ENCODE peak calls at places on chromosome 11, in ten cellular contexts. K is lower leg skin, M is transverse colon, D is tibial artery, T is HL-60, P is fibroblast of the aortic adventitia, C is kidney epithelial cell, J is AG10803, X is foreskin fibroblast, U is body of pancreas. I is an unnamed sample.

GRCh38 chr11:119432484-119433368 is 9.8 kb upstream of the THY1 start:
- DNase-seq in K (no peak), M (no peak), D (no peak), T (no peak), P (peak), C (peak), J (peak), X (peak), U (no peak), I (peak)

GRCh38 chr11:90737328-90738050 is 514.6 kb upstream of the CHORDC1 start:
- DNase-seq in K (no peak), M (no peak), D (no peak), T (no peak), P (no peak), C (no peak), J (no peak), X (no peak), U (no peak), I (peak)

GRCh38 chr11:27672836-27673464 is 27.3 kb downstream of the BDNF start:
- DNase-seq in K (no peak), M (no peak), D (no peak), T (no peak), P (peak), C (no peak), J (peak), X (peak), U (no peak), I (no peak)

GRCh38 chr11:7630002-7630401 is 43.3 kb downstream of the CYB5R2 start:
- DNase-seq in K (no peak), M (no peak), D (no peak), T (no peak), P (peak), C (no peak), J (peak), X (peak), U (no peak), I (no peak)

GRCh38 chr11:9571071-9571765 is 2.3 kb upstream of the WEE1 start:
- DNase-seq in K (no peak), M (no peak), D (no peak), T (no peak), P (no peak), C (no peak), J (no peak), X (peak), U (no peak), I (no peak)

GRCh38 chr11:20088368-20089260 is 71.7 kb downstream of the DBX1 start:
- DNase-seq in K (no peak), M (no peak), D (no peak), T (no peak), P (peak), C (no peak), J (peak), X (no peak), U (no peak), I (peak)

GRCh38 chr11:20261526-20261925 is 101.3 kb upstream of the DBX1 start:
- DNase-seq in K (no peak), M (no peak), D (no peak), T (no peak), P (peak), C (no peak), J (no peak), X (no peak), U (no peak), I (no peak)

GRCh38 chr11:10669258-10670033 is 24.1 kb downstream of the IRAG1 start:
- DNase-seq in K (no peak), M (no peak), D (no peak), T (no peak), P (peak), C (no peak), J (peak), X (peak), U (no peak), I (peak)

GRCh38 chr11:1782026-1782696 is 18.4 kb upstream of the CTSD start:
- DNase-seq in K (peak), M (no peak), D (peak), T (no peak), P (no peak), C (no peak), J (no peak), X (no peak), U (no peak), I (no peak)

GRCh38 chr11:114060402-114061052 is 1.0 kb downstream of the ZBTB16 start:
- DNase-seq in K (peak), M (no peak), D (no peak), T (peak), P (peak), C (no peak), J (no peak), X (peak), U (peak), I (no peak)

GRCh38 chr11:130381317-130381716 is 47.1 kb downstream of the ADAMTS8 start:
- DNase-seq in K (peak), M (no peak), D (no peak), T (no peak), P (no peak), C (no peak), J (no peak), X (no peak), U (no peak), I (no peak)

GRCh38 chr11:119205574-119206511 is at the start of gene CBL:
- DNase-seq in K (peak), M (peak), D (peak), T (peak), P (peak), C (peak), J (peak), X (peak), U (peak), I (peak)

GRCh38 chr11:13831707-13832106 is 130.8 kb upstream of the SPON1 start:
- DNase-seq in K (no peak), M (no peak), D (no peak), T (no peak), P (no peak), C (no peak), J (no peak), X (no peak), U (peak), I (no peak)

GRCh38 chr11:77093987-77094840 is 8.4 kb upstream of the OMP start:
- DNase-seq in K (no peak), M (no peak), D (peak), T (no peak), P (peak), C (no peak), J (no peak), X (no peak), U (no peak), I (no peak)

GRCh38 chr11:103624708-103625623 is 411.5 kb upstream of the DDI1 start:
- DNase-seq in K (no peak), M (no peak), D (no peak), T (no peak), P (peak), C (peak), J (peak), X (peak), U (no peak), I (peak)

GRCh38 chr11:26522912-26523610 is 49.0 kb downstream of the MUC15 start:
- DNase-seq in K (no peak), M (no peak), D (no peak), T (no peak), P (peak), C (peak), J (peak), X (peak), U (no peak), I (peak)

GRCh38 chr11:72111803-72112540 is 523 bp downstream of the ANAPC15 start:
- DNase-seq in K (peak), M (peak), D (peak), T (peak), P (peak), C (peak), J (peak), X (peak), U (peak), I (peak)

GRCh38 chr11:7143908-7144307 is 55.1 kb downstream of the RBMXL2 start:
- DNase-seq in K (no peak), M (no peak), D (no peak), T (no peak), P (peak), C (no peak), J (peak), X (peak), U (no peak), I (peak)

GRCh38 chr11:27557223-27557622 is 50.7 kb upstream of the LIN7C start:
- DNase-seq in K (no peak), M (no peak), D (no peak), T (no peak), P (no peak), C (no peak), J (peak), X (no peak), U (no peak), I (peak)

GRCh38 chr11:61890536-61891330 is 612 bp downstream of the FADS3 start:
- DNase-seq in K (peak), M (peak), D (peak), T (peak), P (peak), C (peak), J (peak), X (peak), U (peak), I (peak)

GRCh38 chr11:103870821-103871309 is 165.6 kb upstream of the DDI1 start:
- DNase-seq in K (peak), M (no peak), D (peak), T (no peak), P (peak), C (no peak), J (peak), X (no peak), U (no peak), I (peak)

GRCh38 chr11:115469361-115469760 is 34.9 kb downstream of the CADM1 start:
- DNase-seq in K (no peak), M (no peak), D (no peak), T (no peak), P (no peak), C (no peak), J (no peak), X (no peak), U (no peak), I (no peak)

GRCh38 chr11:19677380-19678080 is 35.1 kb upstream of the NAV2 start:
- DNase-seq in K (no peak), M (no peak), D (no peak), T (no peak), P (peak), C (no peak), J (no peak), X (no peak), U (no peak), I (no peak)

GRCh38 chr11:129911298-129911697 is 15.9 kb upstream of the NFRKB start:
- DNase-seq in K (no peak), M (no peak), D (no peak), T (no peak), P (peak), C (no peak), J (no peak), X (peak), U (no peak), I (peak)

GRCh38 chr11:32420937-32421532 is 14.3 kb downstream of the WT1 start:
- DNase-seq in K (no peak), M (no peak), D (no peak), T (peak), P (no peak), C (no peak), J (peak), X (no peak), U (no peak), I (no peak)

GRCh38 chr11:12118940-12119339 is 8.6 kb downstream of the MICAL2 start:
- DNase-seq in K (no peak), M (no peak), D (no peak), T (peak), P (no peak), C (no peak), J (no peak), X (no peak), U (no peak), I (no peak)

GRCh38 chr11:77121876-77122575 is 6.0 kb upstream of the MYO7A start:
- DNase-seq in K (no peak), M (no peak), D (no peak), T (no peak), P (no peak), C (no peak), J (no peak), X (no peak), U (no peak), I (no peak)

GRCh38 chr11:56624661-56625110 is 10.0 kb upstream of the OR5M1 start:
- DNase-seq in K (no peak), M (no peak), D (no peak), T (no peak), P (peak), C (peak), J (peak), X (peak), U (no peak), I (peak)

GRCh38 chr11:926341-926916 is 759 bp downstream of the AP2A2 start:
- DNase-seq in K (no peak), M (peak), D (peak), T (no peak), P (peak), C (no peak), J (peak), X (peak), U (peak), I (peak)

GRCh38 chr11:113377606-113378005 is 10.0 kb upstream of the ANKK1 start:
- DNase-seq in K (peak), M (no peak), D (no peak), T (no peak), P (peak), C (no peak), J (peak), X (peak), U (no peak), I (no peak)

GRCh38 chr11:47987781-47988180 is 7.4 kb downstream of the PTPRJ start:
- DNase-seq in K (no peak), M (peak), D (no peak), T (no peak), P (no peak), C (no peak), J (no peak), X (no peak), U (no peak), I (no peak)

GRCh38 chr11:74684661-74685060 is 46.6 kb downstream of the CHRDL2 start:
- DNase-seq in K (peak), M (no peak), D (no peak), T (no peak), P (no peak), C (no peak), J (no peak), X (no peak), U (no peak), I (no peak)

GRCh38 chr11:118263694-118264567 is at the start of gene MPZL2:
- DNase-seq in K (peak), M (peak), D (no peak), T (no peak), P (no peak), C (no peak), J (no peak), X (peak), U (peak), I (no peak)

GRCh38 chr11:134638796-134639540 is 226.9 kb upstream of the B3GAT1 start:
- DNase-seq in K (peak), M (no peak), D (peak), T (no peak), P (no peak), C (no peak), J (no peak), X (no peak), U (no peak), I (no peak)

GRCh38 chr11:134637091-134638015 is 225.3 kb upstream of the B3GAT1 start:
- DNase-seq in K (peak), M (no peak), D (no peak), T (no peak), P (no peak), C (no peak), J (no peak), X (no peak), U (no peak), I (no peak)

GRCh38 chr11:134640536-134640935 is 228.5 kb upstream of the B3GAT1 start:
- DNase-seq in K (peak), M (no peak), D (no peak), T (no peak), P (no peak), C (no peak), J (no peak), X (no peak), U (no peak), I (no peak)

GRCh38 chr11:134640971-134641968 is 229.2 kb upstream of the B3GAT1 start:
- DNase-seq in K (peak), M (no peak), D (peak), T (no peak), P (no peak), C (no peak), J (no peak), X (no peak), U (no peak), I (no peak)

GRCh38 chr11:134639586-134640330 is 227.7 kb upstream of the B3GAT1 start:
- DNase-seq in K (peak), M (peak), D (no peak), T (no peak), P (no peak), C (no peak), J (no peak), X (no peak), U (no peak), I (no peak)
- TF ChIP-seq CTCF in K (no peak), M (no peak), D (no peak), T (no peak), P (no peak), C (no peak), J (no peak), X (no peak), U (no peak), I (no peak)

DNA sequence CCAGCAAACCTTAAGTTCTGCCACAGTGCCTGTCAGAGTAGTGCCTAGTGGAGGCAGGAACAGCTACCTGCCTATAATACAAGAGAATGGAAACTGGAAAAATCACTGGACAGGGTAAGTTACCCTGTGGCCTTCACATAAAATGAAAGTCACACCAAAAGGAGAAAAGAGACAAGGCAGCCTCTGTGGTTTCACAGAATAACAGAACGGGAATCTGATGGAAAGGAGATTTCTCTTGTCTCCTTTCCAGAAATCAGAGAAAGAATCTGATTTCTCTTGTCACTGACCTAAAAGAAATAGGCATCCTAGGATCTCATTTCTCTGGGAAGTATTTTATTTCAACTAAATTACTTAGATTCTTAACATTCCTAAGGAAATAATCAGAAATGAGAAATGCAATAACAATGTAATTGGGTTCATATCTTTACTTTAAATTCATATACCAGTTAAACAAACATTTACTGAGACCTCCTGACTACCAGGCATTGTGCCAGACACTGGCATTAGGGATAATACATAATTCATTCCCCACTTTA is 41.6 kb downstream of the PRCP start:
- DNase-seq in K (no peak), M (no peak), D (no peak), T (no peak), P (peak), C (no peak), J (peak), X (peak), U (no peak), I (peak)
- H3K4me3 ChIP-seq in K (no peak), M (no peak), D (no peak), T (no peak), P (no peak), C (no peak), J (peak), X (peak), U (no peak), I (no peak)

GRCh38 chr11:3093281-3094191 is 36.3 kb upstream of the CARS1 start:
- DNase-seq in K (peak), M (no peak), D (no peak), T (no peak), P (no peak), C (no peak), J (no peak), X (no peak), U (no peak), I (no peak)
- TF ChIP-seq CTCF in K (no peak), M (no peak), D (no peak), T (no peak), P (no peak), C (no peak), J (no peak), X (no peak), U (no peak), I (no peak)

DNA sequence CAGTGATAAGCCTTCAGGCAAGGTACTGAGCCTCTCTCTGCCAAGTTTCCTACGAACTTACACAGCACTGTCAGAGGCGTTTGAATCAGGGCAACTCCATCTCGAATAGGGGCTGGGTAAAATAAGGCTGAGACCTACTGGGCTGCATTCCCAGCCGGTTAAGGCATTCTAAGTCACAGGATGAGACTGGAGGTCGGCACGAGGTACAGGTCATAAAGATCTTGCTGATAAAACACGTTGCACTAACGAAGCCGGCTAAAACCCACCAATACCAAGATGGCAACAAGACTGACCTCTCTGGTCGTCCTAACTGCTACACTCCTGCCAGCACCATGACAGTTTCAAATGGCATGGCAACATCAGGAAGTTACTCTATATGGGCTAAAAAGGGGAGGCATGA is 20.4 kb upstream of the POGLUT3 start:
- DNase-seq in K (no peak), M (no peak), D (no peak), T (no peak), P (no peak), C (no peak), J (no peak), X (no peak), U (no peak), I (no peak)
- H3K4me3 ChIP-seq in K (no peak), M (no peak), D (no peak), T (no peak), P (no peak), C (no peak), J (no peak), X (no peak), U (no peak), I (no peak)

GRCh38 chr11:60718524-60719316 is 5.8 kb upstream of the MS4A18 start:
- DNase-seq in K (no peak), M (peak), D (no peak), T (no peak), P (no peak), C (no peak), J (no peak), X (no peak), U (no peak), I (no peak)
- TF ChIP-seq CTCF in K (no peak), M (no peak), D (no peak), T (no peak), P (no peak), C (no peak), J (no peak), X (no peak), U (no peak), I (no peak)

GRCh38 chr11:69392104-69392653 is 89.3 kb upstream of the LINC01488 start:
- DNase-seq in K (no peak), M (no peak), D (no peak), T (no peak), P (no peak), C (no peak), J (no peak), X (no peak), U (no peak), I (no peak)
- H3K4me3 ChIP-seq in K (no peak), M (no peak), D (no peak), T (no peak), P (no peak), C (no peak), J (no peak), X (no peak), U (no peak), I (no peak)

DNA sequence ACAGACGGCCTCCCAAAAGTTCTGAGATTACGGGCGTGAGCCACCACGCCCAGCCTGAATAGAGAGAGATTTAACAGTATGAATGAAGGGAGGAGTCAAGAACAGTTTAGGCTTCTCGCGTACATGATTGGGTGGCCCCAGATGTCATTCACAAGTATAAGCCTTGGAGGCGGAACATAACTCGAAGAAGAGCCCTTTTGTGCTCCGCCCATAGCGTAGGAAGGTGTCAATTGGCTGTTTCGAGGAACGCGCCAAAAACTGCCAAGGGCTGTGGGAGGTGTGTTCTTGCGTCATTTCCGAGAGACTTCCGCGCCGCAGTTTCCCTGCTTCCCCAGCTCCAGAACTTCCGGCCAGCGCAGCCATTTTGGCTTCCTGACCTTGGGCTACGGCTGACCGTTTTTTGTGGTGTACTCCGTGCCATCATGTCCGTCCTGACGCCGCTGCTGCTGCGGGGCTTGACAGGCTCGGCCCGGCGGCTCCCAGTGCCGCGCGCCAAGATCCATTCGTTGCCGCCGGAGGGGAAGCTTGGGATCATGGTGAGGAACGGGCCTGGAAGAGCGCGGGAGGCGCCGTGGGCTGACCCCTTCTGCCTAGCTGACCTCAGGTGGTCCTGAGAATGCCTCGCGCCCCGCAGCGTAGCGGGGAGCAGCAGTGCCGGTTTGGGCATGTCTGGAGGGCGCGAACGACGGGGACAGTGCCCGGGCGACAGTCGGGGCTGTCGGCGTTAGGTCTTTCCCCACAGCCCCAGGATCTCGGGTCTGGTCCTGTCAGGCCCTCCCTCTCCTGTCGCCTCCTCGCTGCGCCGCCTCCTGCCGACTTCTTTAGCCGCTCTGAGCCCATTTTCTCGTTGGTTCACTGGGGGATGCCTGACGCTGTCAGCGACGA is at the start of gene COX8A:
- DNase-seq in K (peak), M (peak), D (peak), T (peak), P (peak), C (peak), J (peak), X (peak), U (peak), I (peak)
- TF ChIP-seq CTCF in K (no peak), M (no peak), D (no peak), T (no peak), P (peak), C (peak), J (peak), X (no peak), U (peak), I (peak)

GRCh38 chr11:35934981-35935380 is 8.9 kb upstream of the LDLRAD3 start:
- DNase-seq in K (no peak), M (no peak), D (no peak), T (no peak), P (no peak), C (no peak), J (no peak), X (no peak), U (no peak), I (no peak)
- H3K4me3 ChIP-seq in K (no peak), M (no peak), D (no peak), T (no peak), P (no peak), C (no peak), J (no peak), X (no peak), U (no peak), I (no peak)